ENCODE peak calls at places on chromosome 9, in nine cellular contexts. M is endothelial cell of umbilical vein, E is upper lobe of right lung, Q is right lobe of liver, N is neural progenitor cell, A is lung, D is endodermal cell, O is MM.1S, K is Panc1. V is an unnamed sample.

GRCh38 chr9:87427851-87428506 is 69.7 kb upstream of the DAPK1 start:
- DNase-seq in M (no peak), E (no peak), Q (no peak), N (no peak), A (no peak), D (no peak), O (no peak), K (no peak), V (no peak)

GRCh38 chr9:81879501-81879916 is 48.7 kb upstream of the SPATA31D4 start:
- DNase-seq in M (peak), E (no peak), Q (no peak), N (no peak), A (no peak), D (no peak), O (no peak), K (no peak), V (no peak)

GRCh38 chr9:133739408-133740280 is 1.5 kb upstream of the SARDH start:
- DNase-seq in M (no peak), E (peak), Q (peak), N (no peak), A (no peak), D (no peak), O (no peak), K (no peak), V (no peak)

GRCh38 chr9:93950619-93951601 is 4.2 kb downstream of the BARX1 start:
- DNase-seq in M (no peak), E (peak), Q (peak), N (peak), A (peak), D (peak), O (peak), K (no peak), V (peak)

GRCh38 chr9:706606-707451 is 134.7 kb upstream of the DMRT1 start:
- DNase-seq in M (peak), E (peak), Q (peak), N (peak), A (peak), D (peak), O (peak), K (no peak), V (peak)

GRCh38 chr9:37679649-37680402 is 29.1 kb downstream of the FRMPD1 start:
- DNase-seq in M (no peak), E (no peak), Q (no peak), N (peak), A (no peak), D (no peak), O (no peak), K (no peak), V (no peak)

GRCh38 chr9:129497064-129497836 is 123.7 kb downstream of the C9orf50 start:
- DNase-seq in M (peak), E (peak), Q (no peak), N (no peak), A (peak), D (no peak), O (no peak), K (no peak), V (peak)

GRCh38 chr9:35940474-35941467 is 17.2 kb downstream of the OR2S2 start:
- DNase-seq in M (no peak), E (no peak), Q (no peak), N (no peak), A (no peak), D (no peak), O (peak), K (no peak), V (no peak)

GRCh38 chr9:136533775-136534157 is 12.1 kb downstream of the NOTCH1 start:
- DNase-seq in M (no peak), E (peak), Q (no peak), N (no peak), A (peak), D (no peak), O (no peak), K (no peak), V (no peak)

GRCh38 chr9:86892576-86892975 is 54.7 kb downstream of the GAS1 start:
- DNase-seq in M (no peak), E (no peak), Q (no peak), N (no peak), A (no peak), D (no peak), O (no peak), K (no peak), V (no peak)

GRCh38 chr9:134406366-134407122 is 80.3 kb downstream of the RXRA start:
- DNase-seq in M (no peak), E (no peak), Q (no peak), N (no peak), A (no peak), D (no peak), O (no peak), K (no peak), V (no peak)

GRCh38 chr9:69748304-69748703 is 11.5 kb downstream of the PTAR1 start:
- DNase-seq in M (no peak), E (no peak), Q (no peak), N (no peak), A (no peak), D (no peak), O (no peak), K (no peak), V (no peak)

GRCh38 chr9:120440791-120441190 is 139.2 kb downstream of the CDK5RAP2 start:
- DNase-seq in M (no peak), E (no peak), Q (no peak), N (no peak), A (no peak), D (no peak), O (no peak), K (no peak), V (no peak)

GRCh38 chr9:120443976-120444375 is 136.0 kb downstream of the CDK5RAP2 start:
- DNase-seq in M (no peak), E (no peak), Q (no peak), N (no peak), A (no peak), D (no peak), O (no peak), K (no peak), V (no peak)

GRCh38 chr9:120441446-120442279 is 138.3 kb downstream of the CDK5RAP2 start:
- DNase-seq in M (no peak), E (no peak), Q (no peak), N (no peak), A (no peak), D (no peak), O (no peak), K (no peak), V (no peak)

GRCh38 chr9:120443489-120443888 is 136.5 kb downstream of the CDK5RAP2 start:
- DNase-seq in M (no peak), E (no peak), Q (no peak), N (no peak), A (no peak), D (no peak), O (no peak), K (no peak), V (no peak)

GRCh38 chr9:120442280-120442597 is 137.7 kb downstream of the CDK5RAP2 start:
- DNase-seq in M (no peak), E (no peak), Q (no peak), N (no peak), A (no peak), D (no peak), O (no peak), K (no peak), V (no peak)
- H3K4me3 ChIP-seq in M (no peak), E (no peak), Q (no peak), N (no peak), A (no peak), D (no peak), O (no peak), K (no peak), V (no peak)

GRCh38 chr9:34085581-34086500 is 37.2 kb upstream of the UBAP2 start:
- DNase-seq in M (no peak), E (no peak), Q (no peak), N (no peak), A (no peak), D (no peak), O (no peak), K (no peak), V (no peak)
- H3K27ac ChIP-seq in M (no peak), E (peak), Q (no peak), N (no peak), A (peak), D (peak), O (no peak), K (no peak), V (no peak)

GRCh38 chr9:95025213-95026170 is 292.0 kb downstream of the FANCC start:
- DNase-seq in M (peak), E (peak), Q (peak), N (peak), A (peak), D (no peak), O (no peak), K (no peak), V (peak)
- TF ChIP-seq CTCF in M (peak), E (peak), Q (peak), N (no peak), A (no peak), D (peak), O (no peak), K (peak), V (peak)

GRCh38 chr9:88992556-88992955 is 1.3 kb downstream of the S1PR3 start:
- DNase-seq in M (peak), E (no peak), Q (no peak), N (no peak), A (no peak), D (peak), O (no peak), K (no peak), V (no peak)
- H3K4me3 ChIP-seq in M (peak), E (peak), Q (no peak), N (peak), A (no peak), D (peak), O (no peak), K (no peak), V (peak)

GRCh38 chr9:19493174-19493811 is 84.5 kb downstream of the ACER2 start:
- DNase-seq in M (peak), E (no peak), Q (no peak), N (peak), A (peak), D (peak), O (peak), K (peak), V (peak)
- H3K27ac ChIP-seq in M (no peak), E (peak), Q (no peak), N (no peak), A (peak), D (no peak), O (no peak), K (no peak), V (no peak)